ENCODE peak calls at places on chromosomes 7 and 10, in seven cellular contexts. P is PC-9, C is PC-3, V is HCT116, S is keratinocyte, F is hepatocyte, I is GM23338. K is an unnamed sample.

GRCh38 chr7:522071-522937 is 2.7 kb upstream of the PDGFA start:
- DNase-seq in P (peak; percentile 50), C (peak; percentile 37), F (peak; percentile 81), V (no peak), S (no peak), I (peak; percentile 55), K (peak; percentile 57)

GRCh38 chr10:76155961-76156360 is 724.5 kb downstream of the LRMDA start:
- DNase-seq in P (no peak), C (no peak), S (no peak), I (no peak), F (no peak), V (no peak), K (no peak)

GRCh38 chr7:47435889-47436312 is 146.0 kb downstream of the TNS3 start:
- DNase-seq in V (peak; percentile 70), P (no peak), S (no peak), I (peak; percentile 69), C (peak; percentile 67), F (peak; percentile 75), K (peak; percentile 74)

GRCh38 chr7:48780862-48781261 is 143.5 kb upstream of the CDC14C start:
- DNase-seq in V (no peak), I (no peak), F (no peak), C (no peak), P (no peak), S (no peak), K (no peak)

GRCh38 chr7:111789880-111790279 is 227.6 kb upstream of the IMMP2L start:
- DNase-seq in C (no peak), F (no peak), P (no peak), S (no peak), V (no peak), I (no peak), K (peak; percentile 16)

GRCh38 chr7:14377646-14378266 is 388.3 kb upstream of the ETV1 start:
- DNase-seq in F (no peak), S (no peak), I (no peak), P (no peak), V (no peak), C (no peak), K (peak; percentile 56)

GRCh38 chr10:87848998-87849397 is 14.3 kb downstream of the KLLN start:
- DNase-seq in C (peak; percentile 30), P (no peak), I (no peak), S (no peak), V (no peak), F (no peak), K (no peak)

GRCh38 chr7:155586843-155587440 is 40.6 kb upstream of the CNPY1 start:
- DNase-seq in S (no peak), P (no peak), I (no peak), V (no peak), C (no peak), F (no peak), K (no peak)

GRCh38 chr7:155188821-155189599 is 108.7 kb upstream of the INSIG1 start:
- DNase-seq in I (no peak), F (no peak), C (no peak), V (no peak), P (no peak), S (no peak), K (peak; percentile 84)

GRCh38 chr7:100022621-100023020 is 7.2 kb downstream of the ZKSCAN1 start:
- DNase-seq in C (peak; percentile 48), P (peak; percentile 87), V (no peak), I (no peak), F (peak; percentile 52), S (no peak), K (no peak)
- H3K36me3 ChIP-seq in C (peaks cover 30% of the 10 kb centered on the region), P (peaks cover 24% of the 10 kb centered on the region), V (peaks cover 39% of the 10 kb centered on the region), I (peaks cover 26% of the 10 kb centered on the region), F (no peaks in the 10 kb centered on the region), S (peaks cover 21% of the 10 kb centered on the region), K (peaks cover 15% of the 10 kb centered on the region)

GRCh38 chr7:55591282-55591931 is 19.1 kb upstream of the VOPP1 start:
- DNase-seq in V (no peak), S (no peak), F (no peak), P (no peak), C (no peak), I (no peak), K (no peak)
- TF ChIP-seq EZH2 in V (no peak), S (no peak), F (no peak), P (no peak), C (no peak), I (no peak), K (no peak)

GRCh38 chr10:46019170-46019528 is 11.3 kb downstream of the NCOA4 start:
- DNase-seq in S (no peak), V (no peak), F (no peak), C (no peak), I (no peak), P (no peak), K (no peak)

GRCh38 chr10:46016811-46017210 is 13.6 kb downstream of the NCOA4 start:
- DNase-seq in S (no peak), P (no peak), F (no peak), I (no peak), V (no peak), C (no peak), K (no peak)

GRCh38 chr10:46016190-46016589 is 14.2 kb downstream of the NCOA4 start:
- DNase-seq in C (no peak), F (no peak), S (no peak), P (no peak), I (no peak), V (no peak), K (no peak)

GRCh38 chr10:46018453-46019169 is 11.8 kb downstream of the NCOA4 start:
- DNase-seq in S (no peak), C (no peak), I (no peak), P (no peak), F (no peak), V (no peak), K (peak; percentile 69)

DNA sequence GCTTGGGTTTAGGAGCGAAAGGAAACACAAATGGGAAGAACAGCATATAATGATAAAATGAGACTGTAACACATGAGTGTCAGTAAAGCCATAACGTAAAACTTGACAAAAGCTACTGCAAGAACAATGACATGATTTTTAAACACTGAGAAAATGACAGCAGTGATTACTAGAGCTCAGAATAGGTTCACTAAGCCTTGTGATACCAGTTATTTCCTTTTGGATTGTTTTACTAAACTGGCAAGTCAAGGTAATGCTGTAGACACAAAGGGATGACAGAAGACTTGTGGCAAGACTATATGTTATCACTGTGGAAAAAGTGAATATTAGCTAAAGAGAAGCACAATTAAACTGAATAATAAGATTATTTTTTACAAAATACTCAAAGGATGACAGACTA is 12.7 kb downstream of the NCOA4 start:
- DNase-seq in I (no peak), C (no peak), P (no peak), F (no peak), S (no peak), V (no peak), K (no peak)
- H4K20me1 ChIP-seq in I (peaks cover 30% of the 10 kb centered on the region), C (peaks cover 33% of the 10 kb centered on the region), P (peaks cover 55% of the 10 kb centered on the region), F (peaks cover 82% of the 10 kb centered on the region), S (peaks cover 35% of the 10 kb centered on the region), V (peaks cover 9% of the 10 kb centered on the region), K (no peaks in the 10 kb centered on the region)

GRCh38 chr7:158887594-158887993 is 31.2 kb downstream of the DYNC2I1 start:
- DNase-seq in F (no peak), C (no peak), P (no peak), S (no peak), I (no peak), V (no peak), K (no peak)
- H3K36me3 ChIP-seq in F (no peaks in the 10 kb centered on the region), C (peaks cover 10% of the 10 kb centered on the region), P (peaks cover 13% of the 10 kb centered on the region), S (peaks cover 8% of the 10 kb centered on the region), I (peaks cover 3% of the 10 kb centered on the region), V (peaks cover 24% of the 10 kb centered on the region), K (peaks cover 2% of the 10 kb centered on the region)

DNA sequence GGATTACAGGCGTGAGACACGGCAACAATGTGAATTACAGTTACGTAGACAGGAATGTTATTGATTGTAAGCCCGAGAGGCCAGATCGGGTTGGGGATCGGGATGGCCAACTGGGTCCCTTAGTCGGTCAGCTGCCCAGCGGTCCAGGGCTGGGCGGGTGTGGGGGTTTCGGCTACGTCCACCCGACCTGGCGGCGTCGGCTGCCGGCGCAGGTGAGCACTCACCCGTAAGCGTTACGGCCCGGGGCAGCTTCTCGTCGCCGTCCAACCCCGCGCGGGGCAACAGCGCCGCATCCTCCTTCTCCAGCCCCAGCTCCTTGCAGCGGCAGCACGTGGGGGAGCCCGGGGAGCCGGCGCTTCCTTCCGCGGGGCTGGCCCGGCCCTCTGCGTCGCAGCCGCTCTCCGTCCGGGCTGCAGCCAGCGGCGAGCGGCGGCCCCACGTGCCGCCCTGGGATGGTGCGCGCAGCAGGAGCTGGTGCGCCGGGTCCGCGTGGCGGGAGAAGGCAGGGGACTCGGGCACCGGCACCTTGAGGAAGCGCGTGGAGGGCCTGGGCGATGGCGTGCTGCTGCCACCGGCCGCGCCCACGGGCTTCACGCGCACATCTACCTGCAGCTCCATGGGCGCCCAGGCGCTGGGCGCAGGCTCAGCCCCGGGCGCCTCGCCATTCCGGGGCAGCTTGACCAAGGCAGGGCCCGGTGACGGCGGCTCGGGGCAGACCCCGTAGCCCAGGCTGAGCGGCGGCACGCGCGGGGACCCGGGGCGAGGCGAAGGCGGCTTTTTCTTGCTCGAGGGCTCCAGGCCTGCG is 609 bp downstream of the KLRG2 start:
- DNase-seq in S (no peak), V (no peak), I (peak; percentile 73), P (no peak), C (no peak), F (peak; percentile 41), K (peak; percentile 18)
- TF ChIP-seq EZH2 in S (no peak), V (no peak), I (no peak), P (no peak), C (no peak), F (peak; percentile 86), K (peak; percentile 73)

GRCh38 chr10:59877191-59877671 is 29.1 kb downstream of the CCDC6 start:
- DNase-seq in F (no peak), V (no peak), I (no peak), S (no peak), C (peak; percentile 61), P (no peak), K (peak; percentile 29)
- H4K20me1 ChIP-seq in F (peaks cover 42% of the 10 kb centered on the region), V (no peaks in the 10 kb centered on the region), I (peaks cover 19% of the 10 kb centered on the region), S (no peaks in the 10 kb centered on the region), C (peaks cover 4% of the 10 kb centered on the region), P (peaks cover 32% of the 10 kb centered on the region), K (no peaks in the 10 kb centered on the region)

DNA sequence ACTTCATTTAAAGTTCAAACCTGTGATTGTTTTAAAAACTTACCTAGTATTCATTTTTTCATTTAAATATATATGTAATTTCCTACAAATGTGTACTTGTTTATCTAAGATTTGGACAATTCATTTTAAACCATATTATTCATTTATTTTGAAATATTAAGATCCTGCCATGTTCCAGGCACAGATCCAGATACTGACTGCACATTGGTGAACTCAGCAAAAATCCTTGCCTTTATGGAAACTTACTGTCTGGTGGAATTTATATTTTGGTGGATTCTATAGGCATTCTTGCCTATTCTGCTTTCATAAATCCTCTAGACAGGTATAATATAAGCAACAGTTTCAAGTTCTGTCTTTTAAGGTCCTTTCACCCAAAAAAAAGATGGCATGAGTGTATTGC is 48.3 kb upstream of the RPA3 start:
- DNase-seq in C (peak; percentile 15), F (no peak), P (no peak), S (no peak), V (no peak), I (no peak), K (peak; percentile 57)
- H3K36me3 ChIP-seq in C (no peaks in the 10 kb centered on the region), F (no peaks in the 10 kb centered on the region), P (no peaks in the 10 kb centered on the region), S (no peaks in the 10 kb centered on the region), V (no peaks in the 10 kb centered on the region), I (no peaks in the 10 kb centered on the region), K (no peaks in the 10 kb centered on the region)

DNA sequence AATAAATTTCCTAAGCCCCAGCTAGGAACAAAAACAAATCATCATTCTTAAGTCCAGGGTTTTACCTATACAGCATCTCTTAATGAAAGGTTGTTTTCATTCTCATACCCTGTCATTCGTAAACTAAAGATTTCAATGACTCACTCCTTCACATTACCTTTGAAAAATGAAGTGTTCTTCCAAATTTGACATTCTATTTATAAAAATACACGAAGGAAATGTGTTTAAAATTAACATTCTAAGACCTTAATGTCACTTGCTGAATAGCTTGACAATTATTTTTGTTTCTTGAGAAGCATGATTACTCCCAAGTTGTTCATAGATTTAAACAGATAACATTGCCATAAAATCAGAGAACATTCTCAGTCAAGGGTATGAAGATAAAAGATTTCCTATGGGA is 1188.3 kb upstream of the SORCS1 start:
- DNase-seq in V (no peak), S (no peak), P (no peak), C (no peak), F (no peak), I (no peak), K (peak; percentile 7)
- TF ChIP-seq EZH2 in V (no peak), S (no peak), P (no peak), C (no peak), F (no peak), I (no peak), K (no peak)

K was measured in fibroblast of lung.